ENCODE peak calls at places on chromosomes 16 and 17, in five cellular contexts. F, D, G, C and Z are unnamed samples.

GRCh38 chr17:63774141-63774981 is at the start of gene DDX42:
- DNase-seq in D (peak; percentile 33), F (no peak), C (peak; percentile 69), G (no peak), Z (peak; percentile 92)

GRCh38 chr16:73019456-73020362 is 28.2 kb downstream of the ZFHX3 start:
- DNase-seq in C (no peak), D (peak; percentile 80), F (no peak), G (no peak), Z (no peak)

GRCh38 chr16:51245306-51245705 is 94.2 kb upstream of the SALL1 start:
- DNase-seq in G (no peak), F (no peak), C (no peak), D (no peak), Z (no peak)

GRCh38 chr16:85125570-85126382 is 13.5 kb upstream of the CIBAR2 start:
- DNase-seq in G (no peak), D (no peak), F (no peak), C (no peak), Z (no peak)

GRCh38 chr16:24674877-24675276 is 54.6 kb upstream of the TNRC6A start:
- DNase-seq in F (no peak), D (no peak), G (no peak), C (no peak), Z (no peak)

GRCh38 chr16:73697336-73697735 is 599.3 kb upstream of the PSMD7 start:
- DNase-seq in G (peak; percentile 27), D (no peak), F (no peak), C (no peak), Z (no peak)

GRCh38 chr17:9798724-9799123 is 7.3 kb upstream of the DHRS7C start:
- DNase-seq in C (no peak), D (no peak), G (no peak), F (no peak), Z (no peak)

GRCh38 chr17:19533718-19534561 is at the start of gene SLC47A1:
- DNase-seq in G (peak; percentile 34), F (peak; percentile 40), C (no peak), D (no peak), Z (no peak)

GRCh38 chr17:47959825-47960655 is 2.4 kb upstream of the PRR15L start:
- DNase-seq in F (no peak), C (no peak), D (no peak), G (no peak), Z (no peak)

GRCh38 chr16:85350146-85350728 is 238.0 kb upstream of the CIBAR2 start:
- DNase-seq in F (no peak), G (no peak), C (no peak), D (no peak), Z (no peak)

GRCh38 chr17:21540502-21540901 is 151.8 kb upstream of the KCNJ18 start:
- DNase-seq in C (no peak), G (no peak), D (no peak), F (no peak), Z (no peak)

GRCh38 chr16:25855063-25855462 is 163.3 kb downstream of the HS3ST4 start:
- DNase-seq in D (no peak), F (no peak), C (no peak), G (no peak), Z (no peak)
- H3K4me2 ChIP-seq in D (no peak overlapping the region), F (no peak overlapping the region), C (no peak overlapping the region), G (no peak overlapping the region), Z (no peak overlapping the region)

DNA sequence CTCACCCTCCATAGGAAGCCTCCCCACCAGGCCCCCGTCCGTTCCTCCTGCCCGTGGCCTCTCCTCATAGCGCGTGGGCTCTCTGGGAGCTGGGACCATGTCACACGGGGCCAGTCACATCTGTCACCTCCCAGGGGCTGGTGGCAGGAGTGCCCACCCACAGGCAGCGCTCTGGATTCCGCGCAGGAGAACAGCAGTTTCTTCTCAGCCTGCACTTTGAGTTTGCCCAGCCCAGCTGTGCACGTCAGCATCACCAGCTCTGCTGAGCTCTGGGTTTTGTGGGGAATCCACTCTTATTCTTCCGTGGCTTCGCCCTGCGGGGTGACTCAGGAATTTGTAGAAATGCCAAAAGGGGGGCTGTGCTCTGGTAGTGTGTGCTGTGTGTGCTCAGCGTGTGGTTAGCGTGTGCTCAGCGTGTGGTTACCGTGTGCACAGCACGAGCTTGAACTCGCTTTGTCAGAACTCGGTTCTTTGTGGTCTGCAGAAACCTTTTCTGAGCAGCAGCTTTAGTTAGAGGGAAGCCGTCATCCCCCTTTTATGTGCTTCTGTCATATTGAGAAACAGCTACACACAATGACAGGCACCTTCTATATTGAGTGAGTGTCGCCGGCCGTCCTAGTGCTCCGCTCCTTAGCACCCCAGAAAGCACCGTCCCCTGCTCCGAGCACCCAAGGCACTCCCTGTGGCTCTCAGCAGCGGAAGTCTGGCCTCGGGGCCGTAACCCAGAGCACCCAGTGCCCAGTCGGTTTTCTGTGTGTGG is 3.3 kb downstream of the ACSF3 start:
- DNase-seq in F (no peak), D (no peak), G (no peak), C (peak; percentile 39), Z (no peak)
- H3K4me2 ChIP-seq in F (no peak overlapping the region), D (no peak overlapping the region), G (no peak overlapping the region), C (peak overlapping the region; percentile 95), Z (peak overlapping the region; percentile 15)

GRCh38 chr16:87584271-87584670 is 18.0 kb upstream of the JPH3 start:
- DNase-seq in F (no peak), C (no peak), D (no peak), G (no peak), Z (no peak)

GRCh38 chr16:87581867-87582220 is 20.5 kb upstream of the JPH3 start:
- DNase-seq in D (peak; percentile 43), G (peak; percentile 79), F (no peak), C (no peak), Z (no peak)

GRCh38 chr16:87582221-87582965 is 19.9 kb upstream of the JPH3 start:
- DNase-seq in C (no peak), D (no peak), G (no peak), F (no peak), Z (no peak)

GRCh38 chr16:87583453-87584131 is 18.7 kb upstream of the JPH3 start:
- DNase-seq in F (no peak), D (no peak), G (no peak), C (no peak), Z (no peak)

DNA sequence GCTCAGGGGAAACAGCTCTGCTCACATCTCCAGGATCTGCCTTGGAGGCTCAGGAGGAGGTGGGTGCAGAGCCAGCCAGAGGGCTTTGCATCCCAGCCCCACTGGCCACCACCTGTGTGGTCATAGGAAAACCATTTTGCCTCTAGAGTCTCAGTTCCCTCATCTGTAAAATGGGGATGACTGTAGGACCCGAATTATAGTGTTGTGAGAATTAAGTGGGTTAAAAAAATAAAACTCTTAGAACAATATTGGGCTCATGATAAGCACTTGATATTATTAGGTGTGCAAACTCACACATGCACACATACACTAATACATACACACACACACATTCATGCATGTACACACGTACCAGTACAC is 19.4 kb upstream of the JPH3 start:
- DNase-seq in F (no peak), C (no peak), D (no peak), G (no peak), Z (no peak)
- H3K4me2 ChIP-seq in F (no peak overlapping the region), C (no peak overlapping the region), D (no peak overlapping the region), G (no peak overlapping the region), Z (no peak overlapping the region)

GRCh38 chr16:10205688-10206087 is 23.5 kb upstream of the GRIN2A start:
- DNase-seq in F (no peak), D (no peak), G (peak; percentile 85), C (no peak), Z (no peak)
- H3K4me2 ChIP-seq in F (no peak overlapping the region), D (no peak overlapping the region), G (peak overlapping the region; percentile 78), C (no peak overlapping the region), Z (no peak overlapping the region)